ENCODE peak calls at places on chromosomes 5 and 9, in four cellular contexts. One of them, this sample, is unnamed.

GRCh38 chr9:135975834-135976233 is 14.7 kb upstream of the UBAC1 start:
- DNase-seq in neural crest cell: no peak
- DNase-seq in left lung: no peak
- DNase-seq in CD4-positive, alpha-beta T cell: no peak
- DNase-seq in this sample: no peak

GRCh38 chr9:135703726-135704125 is 1.7 kb downstream of the KCNT1 start:
- DNase-seq in neural crest cell: no peak
- DNase-seq in left lung: no peak
- DNase-seq in CD4-positive, alpha-beta T cell: no peak
- DNase-seq in this sample: no peak

GRCh38 chr9:91162311-91162710 is 199.4 kb downstream of the AUH start:
- DNase-seq in neural crest cell: no peak
- DNase-seq in left lung: no peak
- DNase-seq in CD4-positive, alpha-beta T cell: no peak
- DNase-seq in this sample: no peak

GRCh38 chr5:137206030-137206715 is 293.0 kb downstream of the SPOCK1 start:
- DNase-seq in neural crest cell: no peak
- DNase-seq in left lung: peak; percentile 76
- DNase-seq in CD4-positive, alpha-beta T cell: no peak
- DNase-seq in this sample: no peak

GRCh38 chr5:77843570-77844407 is 67.7 kb upstream of the TBCA start:
- DNase-seq in neural crest cell: no peak
- DNase-seq in left lung: no peak
- DNase-seq in CD4-positive, alpha-beta T cell: no peak
- DNase-seq in this sample: no peak

GRCh38 chr9:91740713-91741112 is 209.3 kb downstream of the ROR2 start:
- DNase-seq in neural crest cell: no peak
- DNase-seq in left lung: peak; percentile 51
- DNase-seq in CD4-positive, alpha-beta T cell: no peak
- DNase-seq in this sample: peak; percentile 41

GRCh38 chr9:353077-353476 is 138.4 kb downstream of the DOCK8 start:
- DNase-seq in neural crest cell: no peak
- DNase-seq in left lung: no peak
- DNase-seq in CD4-positive, alpha-beta T cell: no peak
- DNase-seq in this sample: no peak

GRCh38 chr9:107137495-107138202 is 145.4 kb upstream of the RAD23B start:
- DNase-seq in neural crest cell: no peak
- DNase-seq in left lung: no peak
- DNase-seq in CD4-positive, alpha-beta T cell: no peak
- DNase-seq in this sample: no peak

GRCh38 chr5:85985167-85985566 is 632.6 kb upstream of the COX7C start:
- DNase-seq in neural crest cell: no peak
- DNase-seq in left lung: no peak
- DNase-seq in CD4-positive, alpha-beta T cell: no peak
- DNase-seq in this sample: no peak

GRCh38 chr5:161002571-161003074 is 150.6 kb upstream of the ATP10B start:
- DNase-seq in neural crest cell: no peak
- DNase-seq in left lung: no peak
- DNase-seq in CD4-positive, alpha-beta T cell: no peak
- DNase-seq in this sample: no peak

GRCh38 chr9:124392855-124393460 is 22.3 kb downstream of the PSMB7 start:
- DNase-seq in neural crest cell: peak; percentile 26
- DNase-seq in left lung: no peak
- DNase-seq in CD4-positive, alpha-beta T cell: no peak
- DNase-seq in this sample: peak; percentile 84

GRCh38 chr5:64594601-64595518 is 89.0 kb downstream of the RGS7BP start:
- DNase-seq in neural crest cell: no peak
- DNase-seq in left lung: no peak
- DNase-seq in CD4-positive, alpha-beta T cell: no peak
- DNase-seq in this sample: no peak

GRCh38 chr5:24163091-24163490 is 481.7 kb downstream of the CDH10 start:
- DNase-seq in neural crest cell: no peak
- DNase-seq in left lung: no peak
- DNase-seq in CD4-positive, alpha-beta T cell: no peak
- DNase-seq in this sample: peak; percentile 92

GRCh38 chr5:180072256-180072548 is 643 bp upstream of the RNF130 start:
- DNase-seq in neural crest cell: no peak
- DNase-seq in left lung: no peak
- DNase-seq in CD4-positive, alpha-beta T cell: no peak
- DNase-seq in this sample: no peak

GRCh38 chr9:126604059-126604685 is 9.6 kb upstream of the LMX1B start:
- DNase-seq in neural crest cell: no peak
- DNase-seq in left lung: no peak
- DNase-seq in CD4-positive, alpha-beta T cell: no peak
- DNase-seq in this sample: no peak

GRCh38 chr5:87825583-87825982 is 412.9 kb upstream of the CCNH start:
- DNase-seq in neural crest cell: no peak
- DNase-seq in left lung: no peak
- DNase-seq in CD4-positive, alpha-beta T cell: no peak
- DNase-seq in this sample: no peak

GRCh38 chr5:71475788-71476384 is 20.4 kb downstream of the BDP1 start:
- DNase-seq in neural crest cell: no peak
- DNase-seq in left lung: no peak
- DNase-seq in CD4-positive, alpha-beta T cell: no peak
- DNase-seq in this sample: no peak

GRCh38 chr9:134456740-134457315 is 130.6 kb downstream of the RXRA start:
- DNase-seq in neural crest cell: no peak
- DNase-seq in left lung: no peak
- DNase-seq in CD4-positive, alpha-beta T cell: no peak
- DNase-seq in this sample: no peak
- TF ChIP-seq CTCF in neural crest cell: no peak
- TF ChIP-seq CTCF in left lung: no peak
- TF ChIP-seq CTCF in CD4-positive, alpha-beta T cell: no peak
- TF ChIP-seq CTCF in this sample: no peak

DNA sequence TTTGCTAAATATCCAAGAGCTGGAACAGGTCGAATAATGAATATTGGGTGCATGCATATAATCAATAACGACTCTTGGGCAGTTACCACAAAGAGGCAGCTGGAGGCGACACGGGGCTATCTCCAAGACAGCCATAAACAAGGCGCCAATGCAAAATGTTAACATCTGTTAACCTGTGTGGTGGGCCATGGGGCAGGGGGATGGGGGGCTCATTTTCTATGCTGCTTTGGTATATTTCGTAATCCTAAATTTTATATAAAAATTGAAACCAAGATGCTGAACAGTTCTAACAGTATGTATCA is 1.3 kb upstream of the RNF44 start:
- DNase-seq in neural crest cell: no peak
- DNase-seq in left lung: no peak
- DNase-seq in CD4-positive, alpha-beta T cell: no peak
- DNase-seq in this sample: no peak
- TF ChIP-seq CTCF in neural crest cell: no peak
- TF ChIP-seq CTCF in left lung: no peak
- TF ChIP-seq CTCF in CD4-positive, alpha-beta T cell: no peak
- TF ChIP-seq CTCF in this sample: no peak

DNA sequence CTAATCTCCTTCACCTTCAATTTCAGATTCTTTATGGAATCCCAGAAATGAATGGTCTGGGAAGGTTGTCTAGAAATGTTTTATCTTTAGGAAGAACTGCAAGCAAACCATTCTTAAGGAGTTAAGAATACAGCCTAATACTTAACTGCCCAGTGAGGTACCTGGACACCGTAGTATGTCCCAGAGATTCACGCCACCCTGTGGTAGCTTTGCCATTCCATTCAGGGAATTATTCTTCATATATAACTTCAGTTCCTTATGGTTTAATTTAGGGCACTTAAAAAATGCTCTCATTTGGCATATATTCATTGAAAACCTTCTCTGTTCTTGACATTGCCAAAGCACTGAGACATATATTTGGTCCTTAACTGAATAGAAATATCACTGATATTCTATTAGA is 49.7 kb downstream of the ACTBL2 start:
- DNase-seq in neural crest cell: no peak
- DNase-seq in left lung: no peak
- DNase-seq in CD4-positive, alpha-beta T cell: no peak
- DNase-seq in this sample: no peak
- TF ChIP-seq CTCF in neural crest cell: peak; percentile 28
- TF ChIP-seq CTCF in left lung: peak; percentile 12
- TF ChIP-seq CTCF in CD4-positive, alpha-beta T cell: no peak
- TF ChIP-seq CTCF in this sample: peak; percentile 70

GRCh38 chr9:38000332-38000731 is 68.7 kb downstream of the SHB start:
- DNase-seq in neural crest cell: no peak
- DNase-seq in left lung: no peak
- DNase-seq in CD4-positive, alpha-beta T cell: no peak
- DNase-seq in this sample: no peak
- TF ChIP-seq CTCF in neural crest cell: no peak
- TF ChIP-seq CTCF in left lung: no peak
- TF ChIP-seq CTCF in CD4-positive, alpha-beta T cell: no peak
- TF ChIP-seq CTCF in this sample: peak; percentile 23

GRCh38 chr5:21820527-21820926 is 1032.6 kb downstream of the CDH12 start:
- DNase-seq in neural crest cell: no peak
- DNase-seq in left lung: no peak
- DNase-seq in CD4-positive, alpha-beta T cell: no peak
- DNase-seq in this sample: no peak

GRCh38 chr5:21823588-21823987 is 1029.6 kb downstream of the CDH12 start:
- DNase-seq in neural crest cell: no peak
- DNase-seq in left lung: no peak
- DNase-seq in CD4-positive, alpha-beta T cell: no peak
- DNase-seq in this sample: no peak

GRCh38 chr5:21823076-21823574 is 1030.0 kb downstream of the CDH12 start:
- DNase-seq in neural crest cell: no peak
- DNase-seq in left lung: no peak
- DNase-seq in CD4-positive, alpha-beta T cell: no peak
- DNase-seq in this sample: no peak

DNA sequence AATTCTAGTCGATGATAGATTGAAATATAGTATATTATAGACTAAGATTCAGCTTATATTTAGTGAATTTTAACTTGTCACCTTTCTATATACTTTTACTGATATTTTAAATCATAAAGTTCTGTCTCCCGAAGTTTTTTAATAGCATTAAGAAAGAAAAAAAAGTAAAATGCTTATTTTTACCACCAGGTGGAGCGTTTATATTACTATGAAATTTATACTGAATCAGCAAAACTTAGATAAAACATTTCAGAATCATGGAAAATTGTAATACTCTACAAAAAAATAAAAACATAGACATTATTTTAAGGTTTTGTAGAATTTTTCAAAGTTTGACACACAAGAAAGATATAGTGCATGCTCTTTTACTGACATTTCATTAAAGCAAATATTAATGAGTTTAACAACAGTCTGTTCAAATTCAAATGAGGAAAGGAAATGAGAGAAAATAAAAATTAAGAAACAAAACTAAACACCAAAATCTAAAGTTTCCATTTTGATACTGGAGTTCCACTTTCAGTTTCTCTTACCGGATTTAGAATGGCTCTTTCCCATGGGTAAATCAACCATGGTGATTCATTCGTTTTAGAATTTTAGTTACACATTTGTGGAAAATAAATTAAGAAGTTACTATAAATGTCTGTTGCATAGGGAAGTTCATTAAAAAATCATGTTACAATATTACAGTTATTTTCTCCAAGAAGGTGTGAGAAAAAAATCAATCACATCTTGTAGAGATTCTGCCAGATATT is 1035.3 kb downstream of the CDH12 start:
- DNase-seq in neural crest cell: no peak
- DNase-seq in left lung: no peak
- DNase-seq in CD4-positive, alpha-beta T cell: no peak
- DNase-seq in this sample: no peak
- TF ChIP-seq CTCF in neural crest cell: peak; percentile 68
- TF ChIP-seq CTCF in left lung: no peak
- TF ChIP-seq CTCF in CD4-positive, alpha-beta T cell: no peak
- TF ChIP-seq CTCF in this sample: no peak

GRCh38 chr5:139636975-139637408 is 11.2 kb upstream of the CXXC5 start:
- DNase-seq in neural crest cell: no peak
- DNase-seq in left lung: no peak
- DNase-seq in CD4-positive, alpha-beta T cell: no peak
- DNase-seq in this sample: no peak

GRCh38 chr5:139638090-139638735 is 9.9 kb upstream of the CXXC5 start:
- DNase-seq in neural crest cell: no peak
- DNase-seq in left lung: peak; percentile 87
- DNase-seq in CD4-positive, alpha-beta T cell: no peak
- DNase-seq in this sample: no peak

GRCh38 chr5:139638736-139639618 is 9.2 kb upstream of the CXXC5 start:
- DNase-seq in neural crest cell: no peak
- DNase-seq in left lung: peak; percentile 24
- DNase-seq in CD4-positive, alpha-beta T cell: no peak
- DNase-seq in this sample: no peak

GRCh38 chr5:139636207-139636792 is 11.8 kb upstream of the CXXC5 start:
- DNase-seq in neural crest cell: no peak
- DNase-seq in left lung: peak; percentile 59
- DNase-seq in CD4-positive, alpha-beta T cell: peak; percentile 46
- DNase-seq in this sample: no peak

GRCh38 chr5:139637438-139638089 is 10.6 kb upstream of the CXXC5 start:
- DNase-seq in neural crest cell: peak; percentile 75
- DNase-seq in left lung: peak; percentile 85
- DNase-seq in CD4-positive, alpha-beta T cell: peak; percentile 19
- DNase-seq in this sample: no peak
- TF ChIP-seq CTCF in neural crest cell: peak; percentile 37
- TF ChIP-seq CTCF in left lung: no peak
- TF ChIP-seq CTCF in CD4-positive, alpha-beta T cell: no peak
- TF ChIP-seq CTCF in this sample: peak; percentile 31

GRCh38 chr9:93296889-93297480 is 113.0 kb downstream of the WNK2 start:
- DNase-seq in neural crest cell: no peak
- DNase-seq in left lung: no peak
- DNase-seq in CD4-positive, alpha-beta T cell: no peak
- DNase-seq in this sample: no peak

GRCh38 chr9:93295031-93295430 is 111.1 kb downstream of the WNK2 start:
- DNase-seq in neural crest cell: no peak
- DNase-seq in left lung: no peak
- DNase-seq in CD4-positive, alpha-beta T cell: no peak
- DNase-seq in this sample: no peak

GRCh38 chr9:93294011-93294410 is 110.1 kb downstream of the WNK2 start:
- DNase-seq in neural crest cell: no peak
- DNase-seq in left lung: no peak
- DNase-seq in CD4-positive, alpha-beta T cell: no peak
- DNase-seq in this sample: no peak

GRCh38 chr9:93297659-93298497 is 113.9 kb downstream of the WNK2 start:
- DNase-seq in neural crest cell: no peak
- DNase-seq in left lung: no peak
- DNase-seq in CD4-positive, alpha-beta T cell: no peak
- DNase-seq in this sample: no peak

DNA sequence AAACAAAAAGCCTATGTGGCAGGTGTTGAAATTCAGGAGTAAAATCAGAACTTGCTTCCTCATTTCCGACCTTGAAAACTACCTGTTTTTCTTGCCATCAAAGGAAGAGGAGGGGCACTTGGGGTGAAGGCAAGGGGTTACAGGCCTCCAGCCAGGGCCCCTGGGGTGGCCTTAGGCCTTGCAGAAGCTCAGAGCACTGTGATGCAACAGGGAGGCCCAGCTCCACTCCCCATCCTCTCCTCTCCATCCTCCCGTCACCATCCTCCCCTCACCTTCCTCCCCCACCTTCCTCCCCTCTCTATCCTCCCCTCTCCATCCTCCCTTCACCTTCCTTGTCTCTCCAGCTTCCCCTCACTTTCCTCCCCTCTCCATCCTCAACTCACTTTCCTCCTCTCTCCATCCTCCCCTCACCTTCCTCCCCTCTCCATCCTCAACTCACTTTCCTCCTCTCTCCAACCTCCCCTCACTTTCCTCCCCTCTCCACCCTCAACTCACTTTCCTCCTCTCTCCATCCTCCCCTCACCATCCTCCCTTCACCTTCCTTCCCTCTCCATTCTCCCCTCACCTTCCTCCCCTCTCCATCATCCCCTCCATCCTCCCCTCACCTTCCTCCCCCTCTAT is 111.6 kb downstream of the WNK2 start:
- DNase-seq in neural crest cell: no peak
- DNase-seq in left lung: no peak
- DNase-seq in CD4-positive, alpha-beta T cell: no peak
- DNase-seq in this sample: no peak
- TF ChIP-seq CTCF in neural crest cell: no peak
- TF ChIP-seq CTCF in left lung: no peak
- TF ChIP-seq CTCF in CD4-positive, alpha-beta T cell: no peak
- TF ChIP-seq CTCF in this sample: no peak